ENCODE peak calls at places on chromosomes 2 and 18, in nine cellular contexts. Z is endothelial cell of umbilical vein, W is uterus, J is A673, N is body of pancreas, F is psoas muscle, O is DND-41, L is heart left ventricle, M is HCT116. H is an unnamed sample. For H3K4me1, the result is how much of the 10 kb centered on the place peaks cover.

GRCh38 chr2:127909019-127909418 is 23.3 kb upstream of the AMMECR1L start:
- DNase-seq in Z (no peak), O (no peak), J (no peak), W (no peak), L (no peak), M (peak), N (peak), F (no peak), H (no peak)

GRCh38 chr2:235854276-235854675 is 313.9 kb downstream of the GBX2 start:
- DNase-seq in L (no peak), J (no peak), N (no peak), F (no peak), Z (no peak), W (no peak), O (no peak), M (no peak), H (no peak)

GRCh38 chr18:59921384-59921891 is 21.6 kb downstream of the PMAIP1 start:
- DNase-seq in N (no peak), M (no peak), Z (no peak), J (no peak), W (no peak), O (peak), F (no peak), L (no peak), H (no peak)

GRCh38 chr18:3529597-3529996 is 79.6 kb downstream of the TGIF1 start:
- DNase-seq in O (no peak), Z (no peak), W (no peak), M (no peak), L (no peak), F (no peak), N (no peak), J (no peak), H (no peak)

GRCh38 chr2:109172556-109173105 is 43.6 kb downstream of the SH3RF3 start:
- DNase-seq in F (no peak), M (no peak), O (no peak), Z (peak), L (no peak), J (no peak), W (no peak), N (no peak), H (no peak)

GRCh38 chr2:102736174-102736606 is 25.6 kb upstream of the TMEM182 start:
- DNase-seq in N (peak), M (no peak), Z (no peak), O (no peak), L (peak), F (no peak), W (no peak), J (peak), H (no peak)

GRCh38 chr2:171146633-171147032 is 14.1 kb downstream of the TLK1 start:
- DNase-seq in O (no peak), L (no peak), M (no peak), J (no peak), Z (peak), N (no peak), F (no peak), W (no peak), H (no peak)

GRCh38 chr2:37318401-37318800 is 6.2 kb downstream of the PRKD3 start:
- DNase-seq in Z (no peak), L (no peak), W (no peak), O (no peak), F (no peak), J (no peak), M (no peak), N (no peak), H (no peak)

GRCh38 chr2:237629188-237629534 is 1.8 kb downstream of the LRRFIP1 start:
- DNase-seq in F (no peak), N (no peak), W (no peak), Z (no peak), L (no peak), M (no peak), O (no peak), J (no peak), H (no peak)

GRCh38 chr2:102082591-102083586 is 59.7 kb upstream of the IL1R1 start:
- DNase-seq in W (no peak), N (peak), F (no peak), J (peak), L (no peak), M (peak), Z (peak), O (peak), H (no peak)

GRCh38 chr2:33302348-33302747 is 174.1 kb upstream of the RASGRP3 start:
- DNase-seq in N (no peak), W (no peak), O (no peak), M (no peak), J (no peak), L (no peak), Z (no peak), F (no peak), H (no peak)

GRCh38 chr2:12046641-12047040 is 300.2 kb downstream of the LPIN1 start:
- DNase-seq in Z (no peak), M (no peak), O (no peak), J (no peak), F (no peak), N (no peak), W (no peak), L (no peak), H (no peak)

GRCh38 chr2:53202063-53202462 is 565.5 kb upstream of the CHAC2 start:
- DNase-seq in M (peak), N (peak), F (no peak), O (no peak), L (no peak), J (peak), Z (peak), W (no peak), H (no peak)

GRCh38 chr2:189865836-189866235 is 81.6 kb downstream of the PMS1 start:
- DNase-seq in J (no peak), N (no peak), M (no peak), Z (no peak), O (no peak), W (no peak), F (no peak), L (no peak), H (no peak)

GRCh38 chr2:10124538-10125045 is 2.1 kb downstream of the RRM2 start:
- DNase-seq in F (no peak), N (peak), J (peak), L (no peak), Z (peak), O (peak), M (no peak), W (no peak), H (no peak)

GRCh38 chr2:179274749-179275148 is 10.1 kb upstream of the SESTD1 start:
- DNase-seq in W (no peak), L (no peak), N (no peak), Z (no peak), O (peak), F (no peak), M (no peak), J (no peak), H (no peak)

DNA sequence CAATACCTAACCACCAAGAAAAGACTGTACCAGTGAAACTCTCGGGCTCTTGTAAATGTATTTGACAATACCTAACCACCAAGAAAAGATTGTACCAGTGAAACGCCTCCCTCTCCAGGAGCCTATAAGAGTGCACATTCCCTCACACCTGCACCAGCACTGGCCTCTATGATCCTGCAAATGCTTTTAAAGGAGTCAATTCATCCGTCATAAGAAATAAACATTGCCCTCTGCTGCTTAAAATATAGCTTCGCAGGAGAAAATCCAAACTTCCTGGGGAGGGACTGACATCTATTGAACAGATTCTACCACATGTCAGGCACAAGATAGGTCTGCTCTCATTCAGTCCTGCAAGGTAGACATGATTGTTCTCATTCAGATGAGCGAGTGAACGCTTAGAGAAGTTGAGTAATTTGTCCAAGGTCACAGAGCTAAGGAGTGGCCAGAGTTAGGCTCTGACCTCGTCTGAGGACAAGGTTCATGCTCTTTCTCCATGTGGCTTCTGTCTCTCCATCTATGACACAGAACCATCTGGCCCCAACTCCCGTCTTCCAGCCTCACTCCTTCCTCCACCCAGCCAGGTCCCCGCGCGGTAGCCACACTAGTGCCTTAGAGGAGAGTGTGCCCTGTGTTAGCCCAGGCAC is 38.7 kb downstream of the MCFD2 start:
- DNase-seq in L (no peak), N (peak), F (no peak), Z (peak), O (peak), M (peak), W (no peak), J (peak), H (peak)
- H3K4me1 ChIP-seq in L (half or more), N (under half), F (under half), Z (under half), O (under half), M (under half), W (under half), J (under half), H (half or more)

GRCh38 chr18:6874316-6874715 is 144.8 kb downstream of the ARHGAP28 start:
- DNase-seq in O (no peak), L (no peak), J (no peak), W (no peak), Z (peak), N (no peak), F (no peak), M (no peak), H (no peak)
- TF ChIP-seq CTCF in O (no peak), L (no peak), J (no peak), W (no peak), Z (no peak), N (peak), F (peak), M (no peak), H (peak)

GRCh38 chr18:5513947-5514346 is 29.9 kb downstream of the EPB41L3 start:
- DNase-seq in F (no peak), J (no peak), W (no peak), N (no peak), L (no peak), Z (no peak), O (no peak), M (no peak), H (no peak)

GRCh38 chr18:5506174-5506573 is 37.6 kb downstream of the EPB41L3 start:
- DNase-seq in W (no peak), J (no peak), M (no peak), F (no peak), L (no peak), Z (no peak), N (no peak), O (no peak), H (no peak)

GRCh38 chr18:5508821-5509220 is 35.0 kb downstream of the EPB41L3 start:
- DNase-seq in L (no peak), W (no peak), Z (no peak), F (no peak), M (no peak), N (no peak), J (no peak), O (no peak), H (no peak)

GRCh38 chr18:5512191-5512590 is 31.6 kb downstream of the EPB41L3 start:
- DNase-seq in J (no peak), L (no peak), Z (no peak), F (no peak), M (no peak), N (no peak), W (no peak), O (no peak), H (no peak)

GRCh38 chr18:5510109-5510846 is 33.5 kb downstream of the EPB41L3 start:
- DNase-seq in L (no peak), W (no peak), N (no peak), M (no peak), F (no peak), Z (peak), J (no peak), O (no peak), H (no peak)
- H3K4me1 ChIP-seq in L (under half), W (under half), N (under half), M (under half), F (under half), Z (under half), J (under half), O (under half), H (under half)

GRCh38 chr18:28711096-28711495 is 534.2 kb upstream of the CDH2 start:
- DNase-seq in Z (no peak), O (no peak), N (no peak), L (no peak), J (no peak), F (no peak), M (no peak), W (no peak), H (no peak)
- TF ChIP-seq CTCF in Z (no peak), O (no peak), N (no peak), L (no peak), J (no peak), F (no peak), M (no peak), W (no peak), H (no peak)

H was measured in left ventricle myocardium inferior.